ENCODE peak calls at places on chromosomes 2 and 18, in nine cellular contexts. One of them, this sample, is unnamed. For H3K4me1, the result is how much of the 10 kb centered on the place peaks cover.

GRCh38 chr2:240257940-240258580 is 117.6 kb upstream of the OTOS start:
- DNase-seq in ovary: peak
- DNase-seq in HepG2: no peak
- DNase-seq in A549: no peak
- DNase-seq in K562: no peak
- DNase-seq in H1: no peak
- DNase-seq in sigmoid colon: no peak
- DNase-seq in suprapubic skin: no peak
- DNase-seq in stomach: no peak
- DNase-seq in this sample: no peak

GRCh38 chr2:70062270-70062669 is 25.0 kb upstream of the PCBP1 start:
- DNase-seq in ovary: no peak
- DNase-seq in HepG2: no peak
- DNase-seq in A549: no peak
- DNase-seq in K562: no peak
- DNase-seq in H1: no peak
- DNase-seq in sigmoid colon: peak
- DNase-seq in suprapubic skin: no peak
- DNase-seq in stomach: no peak
- DNase-seq in this sample: no peak

GRCh38 chr2:184555352-184555751 is 43.0 kb upstream of the ZNF804A start:
- DNase-seq in ovary: no peak
- DNase-seq in HepG2: no peak
- DNase-seq in A549: no peak
- DNase-seq in K562: no peak
- DNase-seq in H1: no peak
- DNase-seq in sigmoid colon: no peak
- DNase-seq in suprapubic skin: no peak
- DNase-seq in stomach: no peak
- DNase-seq in this sample: no peak

GRCh38 chr2:22904126-22904684 is 480.8 kb upstream of the KLHL29 start:
- DNase-seq in ovary: no peak
- DNase-seq in HepG2: peak
- DNase-seq in A549: peak
- DNase-seq in K562: peak
- DNase-seq in H1: peak
- DNase-seq in sigmoid colon: no peak
- DNase-seq in suprapubic skin: no peak
- DNase-seq in stomach: peak
- DNase-seq in this sample: peak

GRCh38 chr2:64036343-64036742 is 17.1 kb upstream of the VPS54 start:
- DNase-seq in ovary: no peak
- DNase-seq in HepG2: no peak
- DNase-seq in A549: no peak
- DNase-seq in K562: no peak
- DNase-seq in H1: no peak
- DNase-seq in sigmoid colon: no peak
- DNase-seq in suprapubic skin: no peak
- DNase-seq in stomach: no peak
- DNase-seq in this sample: no peak

GRCh38 chr2:134675294-134675693 is 43.5 kb downstream of the TMEM163 start:
- DNase-seq in ovary: no peak
- DNase-seq in HepG2: no peak
- DNase-seq in A549: no peak
- DNase-seq in K562: no peak
- DNase-seq in H1: no peak
- DNase-seq in sigmoid colon: no peak
- DNase-seq in suprapubic skin: no peak
- DNase-seq in stomach: no peak
- DNase-seq in this sample: no peak

GRCh38 chr2:44351676-44352075 is 9.6 kb downstream of the PREPL start:
- DNase-seq in ovary: no peak
- DNase-seq in HepG2: no peak
- DNase-seq in A549: no peak
- DNase-seq in K562: no peak
- DNase-seq in H1: no peak
- DNase-seq in sigmoid colon: no peak
- DNase-seq in suprapubic skin: no peak
- DNase-seq in stomach: no peak
- DNase-seq in this sample: no peak

GRCh38 chr2:99624682-99625081 is 134.9 kb upstream of the REV1 start:
- DNase-seq in ovary: no peak
- DNase-seq in HepG2: no peak
- DNase-seq in A549: no peak
- DNase-seq in K562: no peak
- DNase-seq in H1: no peak
- DNase-seq in sigmoid colon: no peak
- DNase-seq in suprapubic skin: no peak
- DNase-seq in stomach: no peak
- DNase-seq in this sample: no peak

GRCh38 chr18:54357660-54358494 is at the start of the genes C18orf54 and STARD6:
- DNase-seq in ovary: peak
- DNase-seq in HepG2: peak
- DNase-seq in A549: peak
- DNase-seq in K562: peak
- DNase-seq in H1: peak
- DNase-seq in sigmoid colon: peak
- DNase-seq in suprapubic skin: peak
- DNase-seq in stomach: peak
- DNase-seq in this sample: peak
- TF ChIP-seq CTCF in ovary: no peak
- TF ChIP-seq CTCF in HepG2: peak
- TF ChIP-seq CTCF in A549: peak
- TF ChIP-seq CTCF in K562: peak
- TF ChIP-seq CTCF in H1: peak
- TF ChIP-seq CTCF in sigmoid colon: no peak
- TF ChIP-seq CTCF in suprapubic skin: peak
- TF ChIP-seq CTCF in stomach: no peak
- TF ChIP-seq CTCF in this sample: peak

DNA sequence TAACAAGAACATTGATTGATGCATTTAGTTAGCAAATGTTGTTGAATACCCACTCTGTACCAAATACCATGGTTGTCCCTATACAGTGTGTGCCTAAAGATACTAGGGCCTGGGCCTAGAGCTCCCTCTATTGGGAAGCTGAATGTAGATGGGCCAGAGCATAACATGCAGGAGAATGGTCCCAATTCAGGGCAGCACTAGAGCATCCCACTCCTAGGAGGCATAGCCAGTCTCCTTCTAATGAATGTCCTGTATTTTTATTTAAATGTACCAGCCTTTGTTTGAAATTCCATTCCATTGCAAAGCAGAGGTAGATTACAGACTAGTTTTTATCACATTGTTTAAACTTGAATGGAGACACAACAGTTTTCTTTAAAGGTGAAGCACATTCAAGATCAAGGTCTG is 90.6 kb downstream of the FEZ2 start:
- DNase-seq in ovary: peak
- DNase-seq in HepG2: peak
- DNase-seq in A549: peak
- DNase-seq in K562: peak
- DNase-seq in H1: peak
- DNase-seq in sigmoid colon: no peak
- DNase-seq in suprapubic skin: no peak
- DNase-seq in stomach: peak
- DNase-seq in this sample: peak
- TF ChIP-seq EP300 in ovary: no peak
- TF ChIP-seq EP300 in HepG2: no peak
- TF ChIP-seq EP300 in A549: no peak
- TF ChIP-seq EP300 in K562: no peak
- TF ChIP-seq EP300 in H1: no peak
- TF ChIP-seq EP300 in sigmoid colon: no peak
- TF ChIP-seq EP300 in suprapubic skin: no peak
- TF ChIP-seq EP300 in stomach: no peak
- TF ChIP-seq EP300 in this sample: no peak

GRCh38 chr2:191026377-191026776 is 12.4 kb upstream of the STAT1 start:
- DNase-seq in ovary: no peak
- DNase-seq in HepG2: no peak
- DNase-seq in A549: no peak
- DNase-seq in K562: no peak
- DNase-seq in H1: no peak
- DNase-seq in sigmoid colon: no peak
- DNase-seq in suprapubic skin: no peak
- DNase-seq in stomach: no peak
- DNase-seq in this sample: no peak

GRCh38 chr2:191020221-191020741 is 6.3 kb upstream of the STAT1 start:
- DNase-seq in ovary: peak
- DNase-seq in HepG2: peak
- DNase-seq in A549: peak
- DNase-seq in K562: peak
- DNase-seq in H1: peak
- DNase-seq in sigmoid colon: peak
- DNase-seq in suprapubic skin: peak
- DNase-seq in stomach: peak
- DNase-seq in this sample: peak

GRCh38 chr2:191020742-191021381 is 6.9 kb upstream of the STAT1 start:
- DNase-seq in ovary: peak
- DNase-seq in HepG2: peak
- DNase-seq in A549: peak
- DNase-seq in K562: no peak
- DNase-seq in H1: no peak
- DNase-seq in sigmoid colon: peak
- DNase-seq in suprapubic skin: no peak
- DNase-seq in stomach: peak
- DNase-seq in this sample: peak

GRCh38 chr2:191025155-191025554 is 11.2 kb upstream of the STAT1 start:
- DNase-seq in ovary: no peak
- DNase-seq in HepG2: no peak
- DNase-seq in A549: no peak
- DNase-seq in K562: no peak
- DNase-seq in H1: no peak
- DNase-seq in sigmoid colon: no peak
- DNase-seq in suprapubic skin: no peak
- DNase-seq in stomach: no peak
- DNase-seq in this sample: no peak

GRCh38 chr2:191023235-191023679 is 9.3 kb upstream of the STAT1 start:
- DNase-seq in ovary: no peak
- DNase-seq in HepG2: no peak
- DNase-seq in A549: no peak
- DNase-seq in K562: peak
- DNase-seq in H1: no peak
- DNase-seq in sigmoid colon: no peak
- DNase-seq in suprapubic skin: no peak
- DNase-seq in stomach: no peak
- DNase-seq in this sample: no peak
- H3K4me1 ChIP-seq in ovary: under half
- H3K4me1 ChIP-seq in HepG2: under half
- H3K4me1 ChIP-seq in A549: under half
- H3K4me1 ChIP-seq in K562: under half
- H3K4me1 ChIP-seq in H1: under half
- H3K4me1 ChIP-seq in sigmoid colon: under half
- H3K4me1 ChIP-seq in suprapubic skin: under half
- H3K4me1 ChIP-seq in stomach: under half
- H3K4me1 ChIP-seq in this sample: under half

DNA sequence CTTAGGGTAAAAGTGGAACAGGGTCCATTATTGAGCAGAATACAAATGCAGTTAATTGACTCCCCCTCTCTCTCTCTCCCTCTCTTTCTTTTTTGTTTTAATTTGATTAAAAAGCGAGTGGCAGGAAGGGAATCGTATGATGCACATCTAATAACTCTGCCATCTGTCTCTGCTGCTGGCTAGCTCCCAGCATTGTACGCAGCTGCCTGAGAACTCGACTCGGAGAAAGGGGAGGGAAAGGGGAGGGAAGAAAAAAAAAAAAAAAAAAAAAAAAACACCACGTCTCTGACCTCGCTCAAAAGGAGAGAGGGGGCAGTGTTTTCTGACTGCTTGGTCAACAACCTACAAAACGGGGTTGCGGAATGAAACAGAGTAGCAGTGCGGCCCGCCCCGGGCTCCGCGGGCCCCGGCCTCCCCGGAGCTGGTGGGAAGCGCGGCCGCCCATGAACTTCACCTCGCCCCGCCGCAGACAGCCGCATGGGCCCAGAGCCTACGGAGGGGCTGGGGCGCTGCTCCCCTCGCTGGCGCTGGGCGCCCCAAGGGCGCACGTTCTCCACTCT is 265.7 kb downstream of the TCF4 start:
- DNase-seq in ovary: peak
- DNase-seq in HepG2: no peak
- DNase-seq in A549: peak
- DNase-seq in K562: no peak
- DNase-seq in H1: no peak
- DNase-seq in sigmoid colon: peak
- DNase-seq in suprapubic skin: peak
- DNase-seq in stomach: peak
- DNase-seq in this sample: peak
- TF ChIP-seq CTCF in ovary: peak
- TF ChIP-seq CTCF in HepG2: no peak
- TF ChIP-seq CTCF in A549: no peak
- TF ChIP-seq CTCF in K562: no peak
- TF ChIP-seq CTCF in H1: no peak
- TF ChIP-seq CTCF in sigmoid colon: no peak
- TF ChIP-seq CTCF in suprapubic skin: no peak
- TF ChIP-seq CTCF in stomach: no peak
- TF ChIP-seq CTCF in this sample: no peak

GRCh38 chr2:95270541-95271081 is 3.6 kb upstream of the PROM2 start:
- DNase-seq in ovary: no peak
- DNase-seq in HepG2: no peak
- DNase-seq in A549: no peak
- DNase-seq in K562: no peak
- DNase-seq in H1: no peak
- DNase-seq in sigmoid colon: no peak
- DNase-seq in suprapubic skin: peak
- DNase-seq in stomach: peak
- DNase-seq in this sample: no peak
- TF ChIP-seq EP300 in ovary: no peak
- TF ChIP-seq EP300 in HepG2: no peak
- TF ChIP-seq EP300 in A549: no peak
- TF ChIP-seq EP300 in K562: no peak
- TF ChIP-seq EP300 in H1: no peak
- TF ChIP-seq EP300 in sigmoid colon: no peak
- TF ChIP-seq EP300 in suprapubic skin: no peak
- TF ChIP-seq EP300 in stomach: no peak
- TF ChIP-seq EP300 in this sample: no peak

DNA sequence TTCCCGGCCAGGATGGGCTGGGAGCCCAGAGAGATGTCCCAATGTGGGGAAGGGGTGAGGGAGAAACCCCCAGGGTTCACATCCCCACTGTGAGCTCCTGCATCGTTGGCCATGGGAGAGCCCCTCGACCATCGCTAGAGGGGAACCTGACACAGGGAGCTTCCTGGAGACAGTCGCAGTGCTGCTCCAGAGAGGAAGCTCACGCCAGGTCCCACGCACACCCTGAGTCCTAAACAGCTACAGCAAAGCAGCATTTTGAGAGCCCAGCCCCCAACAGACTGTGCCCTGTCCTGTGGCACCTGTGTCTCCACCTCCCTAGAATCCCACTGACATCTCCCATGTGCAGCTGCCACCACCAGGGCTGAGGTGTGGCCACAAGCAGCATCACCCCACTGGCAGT is 468.0 kb upstream of the SALL3 start:
- DNase-seq in ovary: no peak
- DNase-seq in HepG2: no peak
- DNase-seq in A549: no peak
- DNase-seq in K562: no peak
- DNase-seq in H1: no peak
- DNase-seq in sigmoid colon: no peak
- DNase-seq in suprapubic skin: peak
- DNase-seq in stomach: no peak
- DNase-seq in this sample: no peak
- H3K4me1 ChIP-seq in ovary: under half
- H3K4me1 ChIP-seq in HepG2: under half
- H3K4me1 ChIP-seq in A549: under half
- H3K4me1 ChIP-seq in K562: under half
- H3K4me1 ChIP-seq in H1: under half
- H3K4me1 ChIP-seq in sigmoid colon: under half
- H3K4me1 ChIP-seq in suprapubic skin: under half
- H3K4me1 ChIP-seq in stomach: under half
- H3K4me1 ChIP-seq in this sample: under half

This sample was measured in transverse colon.